ENCODE peak calls at places on chromosomes 7 and 10, in ten cellular contexts. One of them, this sample, is unnamed. For H3K9me3, the result is how much of the 10 kb centered on the place peaks cover.

GRCh38 chr10:77618117-77618516 is 19.5 kb downstream of the KCNMA1 start:
- DNase-seq in thoracic aorta: no peak
- DNase-seq in IMR-90: peak
- DNase-seq in AG04450: no peak
- DNase-seq in lower lobe of right lung: no peak
- DNase-seq in aorta: no peak
- DNase-seq in mesenchymal stem cell: no peak
- DNase-seq in A549: no peak
- DNase-seq in mammary epithelial cell: no peak
- DNase-seq in right cardiac atrium: no peak
- DNase-seq in this sample: no peak

GRCh38 chr7:5620459-5620881 is 161.0 kb downstream of the RNF216 start:
- DNase-seq in thoracic aorta: no peak
- DNase-seq in IMR-90: no peak
- DNase-seq in AG04450: no peak
- DNase-seq in lower lobe of right lung: no peak
- DNase-seq in aorta: no peak
- DNase-seq in mesenchymal stem cell: no peak
- DNase-seq in A549: no peak
- DNase-seq in mammary epithelial cell: no peak
- DNase-seq in right cardiac atrium: peak
- DNase-seq in this sample: no peak

GRCh38 chr7:106679153-106679931 is 18.4 kb upstream of the CCDC71L start:
- DNase-seq in thoracic aorta: no peak
- DNase-seq in IMR-90: peak
- DNase-seq in AG04450: no peak
- DNase-seq in lower lobe of right lung: no peak
- DNase-seq in aorta: no peak
- DNase-seq in mesenchymal stem cell: peak
- DNase-seq in A549: no peak
- DNase-seq in mammary epithelial cell: peak
- DNase-seq in right cardiac atrium: no peak
- DNase-seq in this sample: no peak

GRCh38 chr7:149846436-149847046 is 8.4 kb downstream of the ZNF862 start:
- DNase-seq in thoracic aorta: no peak
- DNase-seq in IMR-90: no peak
- DNase-seq in AG04450: no peak
- DNase-seq in lower lobe of right lung: no peak
- DNase-seq in aorta: no peak
- DNase-seq in mesenchymal stem cell: no peak
- DNase-seq in A549: no peak
- DNase-seq in mammary epithelial cell: no peak
- DNase-seq in right cardiac atrium: no peak
- DNase-seq in this sample: no peak

GRCh38 chr7:28086198-28086597 is 94.4 kb downstream of the JAZF1 start:
- DNase-seq in thoracic aorta: no peak
- DNase-seq in IMR-90: no peak
- DNase-seq in AG04450: no peak
- DNase-seq in lower lobe of right lung: no peak
- DNase-seq in aorta: no peak
- DNase-seq in mesenchymal stem cell: no peak
- DNase-seq in A549: no peak
- DNase-seq in mammary epithelial cell: no peak
- DNase-seq in right cardiac atrium: no peak
- DNase-seq in this sample: no peak

GRCh38 chr7:105101864-105102263 is 87.9 kb downstream of the KMT2E start:
- DNase-seq in thoracic aorta: no peak
- DNase-seq in IMR-90: no peak
- DNase-seq in AG04450: no peak
- DNase-seq in lower lobe of right lung: no peak
- DNase-seq in aorta: no peak
- DNase-seq in mesenchymal stem cell: no peak
- DNase-seq in A549: no peak
- DNase-seq in mammary epithelial cell: no peak
- DNase-seq in right cardiac atrium: no peak
- DNase-seq in this sample: no peak

GRCh38 chr7:133535308-133535707 is 282.4 kb downstream of the EXOC4 start:
- DNase-seq in thoracic aorta: no peak
- DNase-seq in IMR-90: no peak
- DNase-seq in AG04450: no peak
- DNase-seq in lower lobe of right lung: no peak
- DNase-seq in aorta: no peak
- DNase-seq in mesenchymal stem cell: no peak
- DNase-seq in A549: no peak
- DNase-seq in mammary epithelial cell: no peak
- DNase-seq in right cardiac atrium: no peak
- DNase-seq in this sample: no peak

GRCh38 chr7:84677386-84677785 is 482.8 kb upstream of the SEMA3A start:
- DNase-seq in thoracic aorta: no peak
- DNase-seq in IMR-90: no peak
- DNase-seq in AG04450: no peak
- DNase-seq in lower lobe of right lung: no peak
- DNase-seq in aorta: no peak
- DNase-seq in mesenchymal stem cell: no peak
- DNase-seq in A549: no peak
- DNase-seq in mammary epithelial cell: peak
- DNase-seq in right cardiac atrium: peak
- DNase-seq in this sample: no peak

GRCh38 chr7:49771427-49772176 is 1.8 kb upstream of the VWC2 start:
- DNase-seq in thoracic aorta: no peak
- DNase-seq in IMR-90: no peak
- DNase-seq in AG04450: no peak
- DNase-seq in lower lobe of right lung: no peak
- DNase-seq in aorta: no peak
- DNase-seq in mesenchymal stem cell: no peak
- DNase-seq in A549: no peak
- DNase-seq in mammary epithelial cell: no peak
- DNase-seq in right cardiac atrium: no peak
- DNase-seq in this sample: no peak

GRCh38 chr7:15963206-15963605 is 276.7 kb upstream of the MEOX2 start:
- DNase-seq in thoracic aorta: no peak
- DNase-seq in IMR-90: no peak
- DNase-seq in AG04450: no peak
- DNase-seq in lower lobe of right lung: no peak
- DNase-seq in aorta: no peak
- DNase-seq in mesenchymal stem cell: no peak
- DNase-seq in A549: no peak
- DNase-seq in mammary epithelial cell: no peak
- DNase-seq in right cardiac atrium: no peak
- DNase-seq in this sample: no peak

GRCh38 chr7:34430456-34430855 is 227.6 kb upstream of the NPSR1 start:
- DNase-seq in thoracic aorta: no peak
- DNase-seq in IMR-90: peak
- DNase-seq in AG04450: no peak
- DNase-seq in lower lobe of right lung: no peak
- DNase-seq in aorta: no peak
- DNase-seq in mesenchymal stem cell: peak
- DNase-seq in A549: peak
- DNase-seq in mammary epithelial cell: peak
- DNase-seq in right cardiac atrium: no peak
- DNase-seq in this sample: no peak

GRCh38 chr7:101816499-101817030 is 861 bp upstream of the CUX1 start:
- DNase-seq in thoracic aorta: no peak
- DNase-seq in IMR-90: peak
- DNase-seq in AG04450: no peak
- DNase-seq in lower lobe of right lung: peak
- DNase-seq in aorta: peak
- DNase-seq in mesenchymal stem cell: peak
- DNase-seq in A549: no peak
- DNase-seq in mammary epithelial cell: peak
- DNase-seq in right cardiac atrium: peak
- DNase-seq in this sample: no peak

GRCh38 chr10:117339569-117339968 is 35.7 kb downstream of the PDZD8 start:
- DNase-seq in thoracic aorta: no peak
- DNase-seq in IMR-90: peak
- DNase-seq in AG04450: no peak
- DNase-seq in lower lobe of right lung: no peak
- DNase-seq in aorta: no peak
- DNase-seq in mesenchymal stem cell: no peak
- DNase-seq in A549: no peak
- DNase-seq in mammary epithelial cell: peak
- DNase-seq in right cardiac atrium: no peak
- DNase-seq in this sample: no peak

GRCh38 chr7:139232377-139232717 is 1.3 kb downstream of the UBN2 start:
- DNase-seq in thoracic aorta: no peak
- DNase-seq in IMR-90: peak
- DNase-seq in AG04450: no peak
- DNase-seq in lower lobe of right lung: no peak
- DNase-seq in aorta: no peak
- DNase-seq in mesenchymal stem cell: no peak
- DNase-seq in A549: peak
- DNase-seq in mammary epithelial cell: no peak
- DNase-seq in right cardiac atrium: no peak
- DNase-seq in this sample: no peak

GRCh38 chr10:131231323-131231964 is 80.1 kb downstream of the TCERG1L start:
- DNase-seq in thoracic aorta: no peak
- DNase-seq in IMR-90: no peak
- DNase-seq in AG04450: no peak
- DNase-seq in lower lobe of right lung: peak
- DNase-seq in aorta: peak
- DNase-seq in mesenchymal stem cell: no peak
- DNase-seq in A549: no peak
- DNase-seq in mammary epithelial cell: no peak
- DNase-seq in right cardiac atrium: no peak
- DNase-seq in this sample: no peak

GRCh38 chr10:14009315-14010082 is 321.2 kb downstream of the FRMD4A start:
- DNase-seq in thoracic aorta: no peak
- DNase-seq in IMR-90: peak
- DNase-seq in AG04450: peak
- DNase-seq in lower lobe of right lung: no peak
- DNase-seq in aorta: no peak
- DNase-seq in mesenchymal stem cell: peak
- DNase-seq in A549: no peak
- DNase-seq in mammary epithelial cell: peak
- DNase-seq in right cardiac atrium: no peak
- DNase-seq in this sample: no peak

GRCh38 chr10:68721673-68721963 is 579 bp downstream of the CCAR1 start:
- DNase-seq in thoracic aorta: no peak
- DNase-seq in IMR-90: no peak
- DNase-seq in AG04450: no peak
- DNase-seq in lower lobe of right lung: no peak
- DNase-seq in aorta: no peak
- DNase-seq in mesenchymal stem cell: no peak
- DNase-seq in A549: no peak
- DNase-seq in mammary epithelial cell: no peak
- DNase-seq in right cardiac atrium: no peak
- DNase-seq in this sample: no peak

GRCh38 chr7:50499092-50499491 is 48.9 kb upstream of the FIGNL1 start:
- DNase-seq in thoracic aorta: no peak
- DNase-seq in IMR-90: no peak
- DNase-seq in AG04450: no peak
- DNase-seq in lower lobe of right lung: no peak
- DNase-seq in aorta: no peak
- DNase-seq in mesenchymal stem cell: no peak
- DNase-seq in A549: no peak
- DNase-seq in mammary epithelial cell: no peak
- DNase-seq in right cardiac atrium: no peak
- DNase-seq in this sample: no peak

GRCh38 chr7:3095046-3095445 is 51.4 kb upstream of the CARD11 start:
- DNase-seq in thoracic aorta: no peak
- DNase-seq in IMR-90: no peak
- DNase-seq in AG04450: no peak
- DNase-seq in lower lobe of right lung: peak
- DNase-seq in aorta: no peak
- DNase-seq in mesenchymal stem cell: no peak
- DNase-seq in A549: no peak
- DNase-seq in mammary epithelial cell: no peak
- DNase-seq in right cardiac atrium: no peak
- DNase-seq in this sample: no peak

GRCh38 chr10:108384378-108384777 is 1219.9 kb upstream of the SORCS1 start:
- DNase-seq in thoracic aorta: no peak
- DNase-seq in IMR-90: no peak
- DNase-seq in AG04450: no peak
- DNase-seq in lower lobe of right lung: no peak
- DNase-seq in aorta: no peak
- DNase-seq in mesenchymal stem cell: no peak
- DNase-seq in A549: no peak
- DNase-seq in mammary epithelial cell: no peak
- DNase-seq in right cardiac atrium: no peak
- DNase-seq in this sample: no peak

GRCh38 chr10:108388716-108389115 is 1224.2 kb upstream of the SORCS1 start:
- DNase-seq in thoracic aorta: no peak
- DNase-seq in IMR-90: no peak
- DNase-seq in AG04450: no peak
- DNase-seq in lower lobe of right lung: no peak
- DNase-seq in aorta: no peak
- DNase-seq in mesenchymal stem cell: no peak
- DNase-seq in A549: no peak
- DNase-seq in mammary epithelial cell: no peak
- DNase-seq in right cardiac atrium: no peak
- DNase-seq in this sample: no peak

GRCh38 chr10:108385963-108386362 is 1221.5 kb upstream of the SORCS1 start:
- DNase-seq in thoracic aorta: no peak
- DNase-seq in IMR-90: no peak
- DNase-seq in AG04450: no peak
- DNase-seq in lower lobe of right lung: no peak
- DNase-seq in aorta: no peak
- DNase-seq in mesenchymal stem cell: no peak
- DNase-seq in A549: no peak
- DNase-seq in mammary epithelial cell: peak
- DNase-seq in right cardiac atrium: no peak
- DNase-seq in this sample: no peak
- H3K9me3 ChIP-seq in thoracic aorta: under half
- H3K9me3 ChIP-seq in IMR-90: under half
- H3K9me3 ChIP-seq in AG04450: under half
- H3K9me3 ChIP-seq in lower lobe of right lung: under half
- H3K9me3 ChIP-seq in aorta: under half
- H3K9me3 ChIP-seq in mesenchymal stem cell: under half
- H3K9me3 ChIP-seq in A549: under half
- H3K9me3 ChIP-seq in mammary epithelial cell: under half
- H3K9me3 ChIP-seq in right cardiac atrium: under half
- H3K9me3 ChIP-seq in this sample: under half

GRCh38 chr7:43292384-43292783 is 179.9 kb downstream of the HECW1 start:
- DNase-seq in thoracic aorta: no peak
- DNase-seq in IMR-90: no peak
- DNase-seq in AG04450: no peak
- DNase-seq in lower lobe of right lung: no peak
- DNase-seq in aorta: no peak
- DNase-seq in mesenchymal stem cell: no peak
- DNase-seq in A549: no peak
- DNase-seq in mammary epithelial cell: no peak
- DNase-seq in right cardiac atrium: no peak
- DNase-seq in this sample: no peak
- H3K9me3 ChIP-seq in thoracic aorta: under half
- H3K9me3 ChIP-seq in IMR-90: under half
- H3K9me3 ChIP-seq in AG04450: under half
- H3K9me3 ChIP-seq in lower lobe of right lung: under half
- H3K9me3 ChIP-seq in aorta: under half
- H3K9me3 ChIP-seq in mesenchymal stem cell: under half
- H3K9me3 ChIP-seq in A549: under half
- H3K9me3 ChIP-seq in mammary epithelial cell: under half
- H3K9me3 ChIP-seq in right cardiac atrium: under half
- H3K9me3 ChIP-seq in this sample: under half

GRCh38 chr10:42680267-42680666 is 41.9 kb upstream of the ZNF33B start:
- DNase-seq in thoracic aorta: no peak
- DNase-seq in IMR-90: no peak
- DNase-seq in AG04450: no peak
- DNase-seq in lower lobe of right lung: no peak
- DNase-seq in aorta: no peak
- DNase-seq in mesenchymal stem cell: no peak
- DNase-seq in A549: no peak
- DNase-seq in mammary epithelial cell: no peak
- DNase-seq in right cardiac atrium: no peak
- DNase-seq in this sample: no peak
- H3K9me3 ChIP-seq in thoracic aorta: under half
- H3K9me3 ChIP-seq in IMR-90: under half
- H3K9me3 ChIP-seq in AG04450: under half
- H3K9me3 ChIP-seq in lower lobe of right lung: under half
- H3K9me3 ChIP-seq in aorta: under half
- H3K9me3 ChIP-seq in mesenchymal stem cell: under half
- H3K9me3 ChIP-seq in A549: under half
- H3K9me3 ChIP-seq in mammary epithelial cell: under half
- H3K9me3 ChIP-seq in right cardiac atrium: under half
- H3K9me3 ChIP-seq in this sample: under half

GRCh38 chr10:796233-796632 is 106.8 kb upstream of the DIP2C start:
- DNase-seq in thoracic aorta: no peak
- DNase-seq in IMR-90: no peak
- DNase-seq in AG04450: no peak
- DNase-seq in lower lobe of right lung: no peak
- DNase-seq in aorta: no peak
- DNase-seq in mesenchymal stem cell: no peak
- DNase-seq in A549: no peak
- DNase-seq in mammary epithelial cell: no peak
- DNase-seq in right cardiac atrium: no peak
- DNase-seq in this sample: no peak
- H3K9me3 ChIP-seq in thoracic aorta: under half
- H3K9me3 ChIP-seq in IMR-90: under half
- H3K9me3 ChIP-seq in AG04450: under half
- H3K9me3 ChIP-seq in lower lobe of right lung: under half
- H3K9me3 ChIP-seq in aorta: under half
- H3K9me3 ChIP-seq in mesenchymal stem cell: under half
- H3K9me3 ChIP-seq in A549: under half
- H3K9me3 ChIP-seq in mammary epithelial cell: under half
- H3K9me3 ChIP-seq in right cardiac atrium: under half
- H3K9me3 ChIP-seq in this sample: under half